ENCODE peak calls at places on chromosomes 11 and 22, in five cellular contexts. B, J, Z, S and P are unnamed samples. For H3K36me3, the result is how much of the 10 kb centered on the place peaks cover.

GRCh38 chr11:24437123-24437522 is 59.7 kb upstream of the LUZP2 start:
- DNase-seq in B (no peak), J (no peak), Z (no peak), S (no peak), P (no peak)

GRCh38 chr11:19834761-19835160 is 122.1 kb downstream of the NAV2 start:
- DNase-seq in B (no peak), J (no peak), Z (no peak), S (no peak), P (no peak)

GRCh38 chr11:64891880-64892279 is 13.5 kb upstream of the EHD1 start:
- DNase-seq in B (no peak), J (no peak), Z (no peak), S (no peak), P (no peak)

GRCh38 chr11:12272821-12273617 is 104.4 kb upstream of the PARVA start:
- DNase-seq in B (no peak), J (no peak), Z (no peak), S (no peak), P (peak)

GRCh38 chr11:74849525-74850391 is 99.1 kb downstream of the XRRA1 start:
- DNase-seq in B (no peak), J (no peak), Z (no peak), S (peak), P (peak)

GRCh38 chr11:78564037-78564888 is 10.4 kb downstream of the NARS2 start:
- DNase-seq in B (no peak), J (peak), Z (peak), S (peak), P (peak)

GRCh38 chr11:73189315-73189714 is 28.8 kb upstream of the P2RY2 start:
- DNase-seq in B (no peak), J (no peak), Z (no peak), S (no peak), P (no peak)

GRCh38 chr11:45993438-45994064 is 71.1 kb downstream of the LARGE2 start:
- DNase-seq in B (no peak), J (no peak), Z (no peak), S (no peak), P (peak)

GRCh38 chr11:65580756-65581155 is 4.9 kb downstream of the EHBP1L1 start:
- DNase-seq in B (no peak), J (no peak), Z (no peak), S (no peak), P (no peak)

GRCh38 chr22:42468841-42469240 is 36.6 kb upstream of the NFAM1 start:
- DNase-seq in B (no peak), J (no peak), Z (no peak), S (no peak), P (no peak)

GRCh38 chr11:44987506-44987905 is 36.8 kb upstream of the TP53I11 start:
- DNase-seq in B (no peak), J (no peak), Z (no peak), S (no peak), P (no peak)

GRCh38 chr11:62404435-62404834 is 14.4 kb upstream of the SCGB1A1 start:
- DNase-seq in B (no peak), J (no peak), Z (no peak), S (no peak), P (no peak)

GRCh38 chr22:22358136-22358535 is 113.5 kb downstream of the VPREB1 start:
- DNase-seq in B (no peak), J (no peak), Z (no peak), S (no peak), P (no peak)

GRCh38 chr22:42180349-42180842 is 49.8 kb upstream of the CYP2D6 start:
- DNase-seq in B (no peak), J (no peak), Z (no peak), S (no peak), P (no peak)

GRCh38 chr11:74418509-74418895 is 20.3 kb upstream of the PGM2L1 start:
- DNase-seq in B (no peak), J (no peak), Z (no peak), S (no peak), P (peak)

GRCh38 chr11:120212259-120212888 is 1.5 kb downstream of the OAF start:
- DNase-seq in B (peak), J (no peak), Z (no peak), S (no peak), P (no peak)

GRCh38 chr22:24894220-24894975 is 52.1 kb downstream of the LHFPL7 start:
- DNase-seq in B (peak), J (peak), Z (peak), S (no peak), P (peak)

GRCh38 chr22:30351226-30351625 is 5.5 kb downstream of the SF3A1 start:
- DNase-seq in B (no peak), J (no peak), Z (no peak), S (no peak), P (peak)

GRCh38 chr22:30344447-30345200 is 12.1 kb downstream of the SF3A1 start:
- DNase-seq in B (no peak), J (no peak), Z (no peak), S (no peak), P (no peak)

GRCh38 chr22:30348395-30348794 is 8.3 kb downstream of the SF3A1 start:
- DNase-seq in B (no peak), J (no peak), Z (no peak), S (no peak), P (no peak)

GRCh38 chr22:30348837-30349236 is 7.9 kb downstream of the SF3A1 start:
- DNase-seq in B (no peak), J (no peak), Z (no peak), S (no peak), P (peak)

GRCh38 chr22:30347255-30347892 is 9.3 kb downstream of the SF3A1 start:
- DNase-seq in B (no peak), J (no peak), Z (no peak), S (no peak), P (no peak)
- H3K36me3 ChIP-seq in B (under half), J (half or more), Z (half or more), S (half or more), P (half or more)

DNA sequence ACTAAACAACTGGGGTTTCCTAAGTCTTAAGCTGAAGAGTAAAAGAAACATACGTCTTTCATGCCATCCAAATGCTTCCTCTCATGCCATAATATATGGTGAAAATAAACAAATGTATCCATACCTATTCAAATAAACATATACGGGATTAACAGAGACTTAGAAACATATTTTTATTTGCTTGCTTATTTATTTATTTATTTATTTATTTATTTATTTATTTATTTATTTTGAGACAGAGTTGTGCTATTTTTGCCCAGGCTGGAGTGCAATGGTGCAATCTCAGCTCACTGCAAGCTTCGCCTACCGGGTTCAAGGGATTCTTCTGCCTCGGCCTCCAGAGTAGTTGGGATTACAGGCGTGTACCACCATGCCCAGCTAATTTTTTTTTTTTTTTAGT is 291.6 kb upstream of the CNTN5 start:
- DNase-seq in B (no peak), J (no peak), Z (no peak), S (no peak), P (no peak)
- H3K4me3 ChIP-seq in B (no peak), J (no peak), Z (no peak), S (no peak), P (no peak)

GRCh38 chr22:38067771-38068360 is 10.7 kb downstream of the PICK1 start:
- DNase-seq in B (peak), J (no peak), Z (no peak), S (no peak), P (no peak)
- H3K36me3 ChIP-seq in B (under half), J (under half), Z (under half), S (under half), P (under half)

GRCh38 chr11:124919836-124920755 is 1.0 kb downstream of the HEPN1 start:
- DNase-seq in B (no peak), J (no peak), Z (no peak), S (no peak), P (no peak)
- H3K4me3 ChIP-seq in B (peak), J (no peak), Z (no peak), S (no peak), P (peak)

GRCh38 chr11:118628432-118628831 is 21.0 kb downstream of the PHLDB1 start:
- DNase-seq in B (peak), J (no peak), Z (no peak), S (no peak), P (no peak)
- H3K36me3 ChIP-seq in B (under half), J (under half), Z (under half), S (half or more), P (half or more)

DNA sequence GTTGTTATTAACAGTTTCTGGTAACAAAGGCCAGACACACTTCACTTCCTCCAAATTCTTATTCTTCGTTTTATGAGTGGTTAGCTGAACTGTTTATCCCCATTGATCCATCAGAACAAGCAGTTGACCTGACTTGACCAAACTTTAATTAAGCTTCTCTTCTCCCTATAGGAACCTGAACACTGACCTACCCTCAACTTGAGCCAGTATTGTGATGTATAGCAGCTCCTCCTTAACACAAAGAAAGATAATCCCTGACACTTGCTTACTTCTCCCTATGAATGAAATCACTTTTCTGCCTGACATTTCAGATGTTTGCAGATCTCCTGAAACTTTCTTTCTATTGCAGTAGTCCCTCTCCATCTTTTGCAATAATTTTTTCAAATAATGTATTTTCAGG is 41.9 kb downstream of the ANO5 start:
- DNase-seq in B (no peak), J (no peak), Z (no peak), S (peak), P (no peak)
- H3K4me3 ChIP-seq in B (no peak), J (no peak), Z (no peak), S (no peak), P (no peak)

DNA sequence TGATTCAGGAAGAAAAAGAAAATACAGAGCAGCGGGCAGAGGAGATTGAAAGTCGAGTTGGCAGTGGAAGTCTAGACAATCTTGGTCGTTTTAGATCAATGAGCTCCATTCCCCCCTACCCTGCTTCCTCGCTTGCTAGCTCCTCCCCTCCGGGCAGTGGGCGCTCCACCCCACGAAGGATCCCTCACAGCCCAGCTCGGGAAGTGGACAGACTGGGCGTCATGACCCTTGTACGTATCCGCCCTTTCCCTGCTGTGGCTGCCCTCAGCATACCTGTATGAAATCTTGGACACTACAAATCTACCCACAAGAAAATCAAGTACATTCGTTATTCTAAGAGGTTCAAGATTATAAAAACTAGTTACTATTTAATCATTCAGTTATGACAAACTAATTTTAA is 50.1 kb upstream of the CTTN start:
- DNase-seq in B (no peak), J (no peak), Z (no peak), S (no peak), P (no peak)
- H3K36me3 ChIP-seq in B (under half), J (half or more), Z (under half), S (under half), P (half or more)

GRCh38 chr11:35419713-35420333 is 465 bp upstream of the SLC1A2 start:
- DNase-seq in B (no peak), J (peak), Z (peak), S (peak), P (no peak)
- H3K4me3 ChIP-seq in B (peak), J (peak), Z (peak), S (peak), P (peak)